ENCODE peak calls at places on chromosome 7, in eight cellular contexts. Q is activated naive CD8-positive, alpha-beta T cell treated with anti-CD3 and anti-CD28 coated beads for 36 hours; V is MCF 10A; E is psoas muscle; O is A549; U is stimulated activated CD8-positive, alpha-beta memory T cell treated with anti-CD3 and anti-CD28 coated beads, Interleukin-2, amount 100 ng/mL, for 48 hours; M is cortex of kidney; N is activated CD4-positive, CD25-positive, alpha-beta regulatory T cell. J is an unnamed sample.

GRCh38 chr7:140404565-140405080 is 765 bp downstream of the RAB19 start:
- DNase-seq in Q (no peak), V (no peak), E (no peak), O (no peak), U (no peak), M (no peak), N (no peak), J (no peak)

GRCh38 chr7:116075351-116076145 is 45.0 kb upstream of the TFEC start:
- DNase-seq in Q (no peak), V (no peak), E (peak), O (peak), U (no peak), M (no peak), N (no peak), J (no peak)

GRCh38 chr7:132004528-132004927 is 448.1 kb upstream of the PODXL start:
- DNase-seq in Q (no peak), V (peak), E (no peak), O (peak), U (no peak), M (no peak), N (no peak), J (no peak)

GRCh38 chr7:73851410-73852338 is 9.3 kb upstream of the TMEM270 start:
- DNase-seq in Q (peak), V (peak), E (no peak), O (peak), U (no peak), M (no peak), N (no peak), J (peak)

GRCh38 chr7:33109758-33110238 is 594 bp upstream of the RP9 start:
- DNase-seq in Q (no peak), V (peak), E (no peak), O (peak), U (no peak), M (no peak), N (no peak), J (peak)

GRCh38 chr7:158277219-158278141 is 310.1 kb downstream of the PTPRN2 start:
- DNase-seq in Q (no peak), V (no peak), E (peak), O (no peak), U (no peak), M (no peak), N (no peak), J (no peak)

GRCh38 chr7:523436-524336 is 4.0 kb upstream of the PDGFA start:
- DNase-seq in Q (no peak), V (no peak), E (no peak), O (no peak), U (no peak), M (no peak), N (no peak), J (no peak)

GRCh38 chr7:47651355-47652317 is 69.7 kb upstream of the TNS3 start:
- DNase-seq in Q (no peak), V (peak), E (no peak), O (peak), U (no peak), M (no peak), N (no peak), J (no peak)

GRCh38 chr7:31953432-31953831 is 116.8 kb downstream of the PDE1C start:
- DNase-seq in Q (no peak), V (no peak), E (no peak), O (no peak), U (no peak), M (no peak), N (no peak), J (no peak)

GRCh38 chr7:149666360-149666905 is 107.0 kb downstream of the ZNF467 start:
- DNase-seq in Q (no peak), V (no peak), E (no peak), O (no peak), U (no peak), M (no peak), N (no peak), J (no peak)

GRCh38 chr7:82323806-82324205 is 119.8 kb downstream of the CACNA2D1 start:
- DNase-seq in Q (no peak), V (no peak), E (no peak), O (no peak), U (no peak), M (no peak), N (no peak), J (no peak)

GRCh38 chr7:1022801-1023465 is 21.4 kb upstream of the GPR146 start:
- DNase-seq in Q (no peak), V (no peak), E (peak), O (no peak), U (no peak), M (no peak), N (no peak), J (no peak)

GRCh38 chr7:143487566-143487965 is 9.9 kb downstream of the TAS2R41 start:
- DNase-seq in Q (no peak), V (peak), E (peak), O (no peak), U (no peak), M (no peak), N (no peak), J (peak)

GRCh38 chr7:98760201-98760651 is 109.6 kb downstream of the TMEM130 start:
- DNase-seq in Q (no peak), V (peak), E (no peak), O (no peak), U (no peak), M (no peak), N (no peak), J (no peak)

GRCh38 chr7:44280993-44281721 is 44.2 kb downstream of the CAMK2B start:
- DNase-seq in Q (no peak), V (no peak), E (peak), O (no peak), U (no peak), M (no peak), N (no peak), J (no peak)

GRCh38 chr7:112202819-112203218 is 3.4 kb downstream of the DOCK4 start:
- DNase-seq in Q (no peak), V (peak), E (peak), O (no peak), U (no peak), M (no peak), N (no peak), J (peak)

J was measured in activated CD8-positive, alpha-beta T cell treated with anti-CD3 and anti-CD28 coated beads for 36 hours.